ENCODE peak calls at places on chromosomes 11 and 22, in ten cellular contexts. One of them, this sample, is unnamed.

GRCh38 chr11:110986016-110986415 is 259.5 kb upstream of the POU2AF2 start:
- DNase-seq in bronchial epithelial cell: no peak
- DNase-seq in mesenchymal stem cell: no peak
- DNase-seq in naive thymus-derived CD4-positive, alpha-beta T cell: no peak
- DNase-seq in CD4-positive, CD25-positive, alpha-beta regulatory T cell: no peak
- DNase-seq in PC-3: no peak
- DNase-seq in GM23338: no peak
- DNase-seq in mucosa of descending colon: no peak
- DNase-seq in cardiac muscle cell: no peak
- DNase-seq in neural progenitor cell: no peak
- DNase-seq in this sample: no peak

GRCh38 chr11:8959546-8960166 is 4.6 kb downstream of the TMEM9B start:
- DNase-seq in bronchial epithelial cell: peak; percentile 79
- DNase-seq in mesenchymal stem cell: peak; percentile 85
- DNase-seq in naive thymus-derived CD4-positive, alpha-beta T cell: peak; percentile 29
- DNase-seq in CD4-positive, CD25-positive, alpha-beta regulatory T cell: no peak
- DNase-seq in PC-3: peak; percentile 73
- DNase-seq in GM23338: peak; percentile 91
- DNase-seq in mucosa of descending colon: no peak
- DNase-seq in cardiac muscle cell: peak; percentile 71
- DNase-seq in neural progenitor cell: peak; percentile 83
- DNase-seq in this sample: peak; percentile 87

GRCh38 chr11:15650105-15650938 is 535.6 kb downstream of the INSC start:
- DNase-seq in bronchial epithelial cell: peak; percentile 68
- DNase-seq in mesenchymal stem cell: peak; percentile 95
- DNase-seq in naive thymus-derived CD4-positive, alpha-beta T cell: peak; percentile 59
- DNase-seq in CD4-positive, CD25-positive, alpha-beta regulatory T cell: peak; percentile 10
- DNase-seq in PC-3: peak; percentile 86
- DNase-seq in GM23338: peak; percentile 93
- DNase-seq in mucosa of descending colon: peak; percentile 97
- DNase-seq in cardiac muscle cell: peak; percentile 95
- DNase-seq in neural progenitor cell: peak; percentile 98
- DNase-seq in this sample: peak; percentile 88

GRCh38 chr22:31739795-31740201 is 10.1 kb downstream of the PRR14L start:
- DNase-seq in bronchial epithelial cell: no peak
- DNase-seq in mesenchymal stem cell: peak; percentile 38
- DNase-seq in naive thymus-derived CD4-positive, alpha-beta T cell: no peak
- DNase-seq in CD4-positive, CD25-positive, alpha-beta regulatory T cell: no peak
- DNase-seq in PC-3: no peak
- DNase-seq in GM23338: no peak
- DNase-seq in mucosa of descending colon: no peak
- DNase-seq in cardiac muscle cell: no peak
- DNase-seq in neural progenitor cell: no peak
- DNase-seq in this sample: no peak

GRCh38 chr11:132969892-132970291 is 562.4 kb downstream of the OPCML start:
- DNase-seq in bronchial epithelial cell: no peak
- DNase-seq in mesenchymal stem cell: no peak
- DNase-seq in naive thymus-derived CD4-positive, alpha-beta T cell: no peak
- DNase-seq in CD4-positive, CD25-positive, alpha-beta regulatory T cell: no peak
- DNase-seq in PC-3: no peak
- DNase-seq in GM23338: no peak
- DNase-seq in mucosa of descending colon: no peak
- DNase-seq in cardiac muscle cell: no peak
- DNase-seq in neural progenitor cell: no peak
- DNase-seq in this sample: no peak

GRCh38 chr11:85627998-85628770 is at the start of gene TMEM126B:
- DNase-seq in bronchial epithelial cell: peak; percentile 93
- DNase-seq in mesenchymal stem cell: peak; percentile 98
- DNase-seq in naive thymus-derived CD4-positive, alpha-beta T cell: peak; percentile 94
- DNase-seq in CD4-positive, CD25-positive, alpha-beta regulatory T cell: peak; percentile 95
- DNase-seq in PC-3: peak; percentile 99
- DNase-seq in GM23338: peak; percentile 100
- DNase-seq in mucosa of descending colon: peak; percentile 98
- DNase-seq in cardiac muscle cell: peak; percentile 99
- DNase-seq in neural progenitor cell: peak; percentile 99
- DNase-seq in this sample: peak; percentile 96

GRCh38 chr11:86068138-86068861 is 584 bp downstream of the PICALM start:
- DNase-seq in bronchial epithelial cell: peak; percentile 25
- DNase-seq in mesenchymal stem cell: peak; percentile 35
- DNase-seq in naive thymus-derived CD4-positive, alpha-beta T cell: peak; percentile 32
- DNase-seq in CD4-positive, CD25-positive, alpha-beta regulatory T cell: peak; percentile 29
- DNase-seq in PC-3: peak; percentile 6
- DNase-seq in GM23338: peak; percentile 52
- DNase-seq in mucosa of descending colon: no peak
- DNase-seq in cardiac muscle cell: peak; percentile 43
- DNase-seq in neural progenitor cell: peak; percentile 65
- DNase-seq in this sample: peak; percentile 56

GRCh38 chr11:126465573-126466287 is 110.2 kb downstream of the ST3GAL4 start:
- DNase-seq in bronchial epithelial cell: no peak
- DNase-seq in mesenchymal stem cell: no peak
- DNase-seq in naive thymus-derived CD4-positive, alpha-beta T cell: peak; percentile 19
- DNase-seq in CD4-positive, CD25-positive, alpha-beta regulatory T cell: no peak
- DNase-seq in PC-3: no peak
- DNase-seq in GM23338: no peak
- DNase-seq in mucosa of descending colon: no peak
- DNase-seq in cardiac muscle cell: no peak
- DNase-seq in neural progenitor cell: no peak
- DNase-seq in this sample: peak; percentile 68

GRCh38 chr11:102522332-102523207 is 8.0 kb downstream of the MMP7 start:
- DNase-seq in bronchial epithelial cell: no peak
- DNase-seq in mesenchymal stem cell: no peak
- DNase-seq in naive thymus-derived CD4-positive, alpha-beta T cell: no peak
- DNase-seq in CD4-positive, CD25-positive, alpha-beta regulatory T cell: no peak
- DNase-seq in PC-3: no peak
- DNase-seq in GM23338: no peak
- DNase-seq in mucosa of descending colon: no peak
- DNase-seq in cardiac muscle cell: no peak
- DNase-seq in neural progenitor cell: no peak
- DNase-seq in this sample: no peak

GRCh38 chr11:9037963-9038362 is 34.2 kb upstream of the NRIP3 start:
- DNase-seq in bronchial epithelial cell: no peak
- DNase-seq in mesenchymal stem cell: peak; percentile 59
- DNase-seq in naive thymus-derived CD4-positive, alpha-beta T cell: no peak
- DNase-seq in CD4-positive, CD25-positive, alpha-beta regulatory T cell: no peak
- DNase-seq in PC-3: no peak
- DNase-seq in GM23338: no peak
- DNase-seq in mucosa of descending colon: no peak
- DNase-seq in cardiac muscle cell: no peak
- DNase-seq in neural progenitor cell: no peak
- DNase-seq in this sample: no peak

GRCh38 chr11:2314525-2315394 is 12.9 kb downstream of the TSPAN32 start:
- DNase-seq in bronchial epithelial cell: no peak
- DNase-seq in mesenchymal stem cell: peak; percentile 13
- DNase-seq in naive thymus-derived CD4-positive, alpha-beta T cell: no peak
- DNase-seq in CD4-positive, CD25-positive, alpha-beta regulatory T cell: no peak
- DNase-seq in PC-3: no peak
- DNase-seq in GM23338: no peak
- DNase-seq in mucosa of descending colon: peak; percentile 71
- DNase-seq in cardiac muscle cell: peak; percentile 87
- DNase-seq in neural progenitor cell: no peak
- DNase-seq in this sample: no peak

GRCh38 chr11:130994043-130994442 is 77.8 kb upstream of the SNX19 start:
- DNase-seq in bronchial epithelial cell: no peak
- DNase-seq in mesenchymal stem cell: no peak
- DNase-seq in naive thymus-derived CD4-positive, alpha-beta T cell: no peak
- DNase-seq in CD4-positive, CD25-positive, alpha-beta regulatory T cell: no peak
- DNase-seq in PC-3: no peak
- DNase-seq in GM23338: no peak
- DNase-seq in mucosa of descending colon: no peak
- DNase-seq in cardiac muscle cell: no peak
- DNase-seq in neural progenitor cell: no peak
- DNase-seq in this sample: no peak

GRCh38 chr11:129959687-129960086 is 42.9 kb downstream of the PRDM10 start:
- DNase-seq in bronchial epithelial cell: no peak
- DNase-seq in mesenchymal stem cell: no peak
- DNase-seq in naive thymus-derived CD4-positive, alpha-beta T cell: no peak
- DNase-seq in CD4-positive, CD25-positive, alpha-beta regulatory T cell: no peak
- DNase-seq in PC-3: no peak
- DNase-seq in GM23338: no peak
- DNase-seq in mucosa of descending colon: no peak
- DNase-seq in cardiac muscle cell: no peak
- DNase-seq in neural progenitor cell: no peak
- DNase-seq in this sample: no peak

GRCh38 chr11:71383461-71383860 is 64.7 kb downstream of the DHCR7 start:
- DNase-seq in bronchial epithelial cell: no peak
- DNase-seq in mesenchymal stem cell: no peak
- DNase-seq in naive thymus-derived CD4-positive, alpha-beta T cell: no peak
- DNase-seq in CD4-positive, CD25-positive, alpha-beta regulatory T cell: no peak
- DNase-seq in PC-3: no peak
- DNase-seq in GM23338: no peak
- DNase-seq in mucosa of descending colon: no peak
- DNase-seq in cardiac muscle cell: no peak
- DNase-seq in neural progenitor cell: no peak
- DNase-seq in this sample: peak; percentile 68

GRCh38 chr22:45971389-45972028 is 5.5 kb downstream of the WNT7B start:
- DNase-seq in bronchial epithelial cell: no peak
- DNase-seq in mesenchymal stem cell: peak; percentile 14
- DNase-seq in naive thymus-derived CD4-positive, alpha-beta T cell: no peak
- DNase-seq in CD4-positive, CD25-positive, alpha-beta regulatory T cell: no peak
- DNase-seq in PC-3: no peak
- DNase-seq in GM23338: peak; percentile 56
- DNase-seq in mucosa of descending colon: no peak
- DNase-seq in cardiac muscle cell: no peak
- DNase-seq in neural progenitor cell: peak; percentile 55
- DNase-seq in this sample: no peak

GRCh38 chr11:13949876-13950275 is 12.6 kb upstream of the SPON1 start:
- DNase-seq in bronchial epithelial cell: peak; percentile 14
- DNase-seq in mesenchymal stem cell: no peak
- DNase-seq in naive thymus-derived CD4-positive, alpha-beta T cell: no peak
- DNase-seq in CD4-positive, CD25-positive, alpha-beta regulatory T cell: no peak
- DNase-seq in PC-3: peak; percentile 18
- DNase-seq in GM23338: no peak
- DNase-seq in mucosa of descending colon: no peak
- DNase-seq in cardiac muscle cell: no peak
- DNase-seq in neural progenitor cell: no peak
- DNase-seq in this sample: no peak

GRCh38 chr22:19576460-19577421 is 52.5 kb upstream of the CLDN5 start:
- DNase-seq in bronchial epithelial cell: peak; percentile 84
- DNase-seq in mesenchymal stem cell: peak; percentile 74
- DNase-seq in naive thymus-derived CD4-positive, alpha-beta T cell: peak; percentile 11
- DNase-seq in CD4-positive, CD25-positive, alpha-beta regulatory T cell: no peak
- DNase-seq in PC-3: peak; percentile 56
- DNase-seq in GM23338: peak; percentile 33
- DNase-seq in mucosa of descending colon: no peak
- DNase-seq in cardiac muscle cell: no peak
- DNase-seq in neural progenitor cell: peak; percentile 27
- DNase-seq in this sample: peak; percentile 38

GRCh38 chr11:19701421-19701820 is 11.2 kb upstream of the NAV2 start:
- DNase-seq in bronchial epithelial cell: no peak
- DNase-seq in mesenchymal stem cell: no peak
- DNase-seq in naive thymus-derived CD4-positive, alpha-beta T cell: no peak
- DNase-seq in CD4-positive, CD25-positive, alpha-beta regulatory T cell: no peak
- DNase-seq in PC-3: no peak
- DNase-seq in GM23338: no peak
- DNase-seq in mucosa of descending colon: no peak
- DNase-seq in cardiac muscle cell: no peak
- DNase-seq in neural progenitor cell: no peak
- DNase-seq in this sample: no peak

GRCh38 chr11:45900916-45901617 is 6.0 kb downstream of the FREY1 start:
- DNase-seq in bronchial epithelial cell: no peak
- DNase-seq in mesenchymal stem cell: no peak
- DNase-seq in naive thymus-derived CD4-positive, alpha-beta T cell: no peak
- DNase-seq in CD4-positive, CD25-positive, alpha-beta regulatory T cell: no peak
- DNase-seq in PC-3: no peak
- DNase-seq in GM23338: peak; percentile 34
- DNase-seq in mucosa of descending colon: no peak
- DNase-seq in cardiac muscle cell: no peak
- DNase-seq in neural progenitor cell: peak; percentile 48
- DNase-seq in this sample: no peak

GRCh38 chr11:78081583-78081982 is 1.9 kb upstream of the NDUFC2 start:
- DNase-seq in bronchial epithelial cell: no peak
- DNase-seq in mesenchymal stem cell: no peak
- DNase-seq in naive thymus-derived CD4-positive, alpha-beta T cell: no peak
- DNase-seq in CD4-positive, CD25-positive, alpha-beta regulatory T cell: no peak
- DNase-seq in PC-3: no peak
- DNase-seq in GM23338: no peak
- DNase-seq in mucosa of descending colon: no peak
- DNase-seq in cardiac muscle cell: no peak
- DNase-seq in neural progenitor cell: no peak
- DNase-seq in this sample: no peak
- H3K4me3 ChIP-seq in bronchial epithelial cell: no peak overlapping the region
- H3K4me3 ChIP-seq in mesenchymal stem cell: no peak overlapping the region
- H3K4me3 ChIP-seq in naive thymus-derived CD4-positive, alpha-beta T cell: no peak overlapping the region
- H3K4me3 ChIP-seq in CD4-positive, CD25-positive, alpha-beta regulatory T cell: no peak overlapping the region
- H3K4me3 ChIP-seq in PC-3: no peak overlapping the region
- H3K4me3 ChIP-seq in GM23338: no peak overlapping the region
- H3K4me3 ChIP-seq in mucosa of descending colon: no peak overlapping the region
- H3K4me3 ChIP-seq in cardiac muscle cell: no peak overlapping the region
- H3K4me3 ChIP-seq in neural progenitor cell: no peak overlapping the region
- H3K4me3 ChIP-seq in this sample: no peak overlapping the region

DNA sequence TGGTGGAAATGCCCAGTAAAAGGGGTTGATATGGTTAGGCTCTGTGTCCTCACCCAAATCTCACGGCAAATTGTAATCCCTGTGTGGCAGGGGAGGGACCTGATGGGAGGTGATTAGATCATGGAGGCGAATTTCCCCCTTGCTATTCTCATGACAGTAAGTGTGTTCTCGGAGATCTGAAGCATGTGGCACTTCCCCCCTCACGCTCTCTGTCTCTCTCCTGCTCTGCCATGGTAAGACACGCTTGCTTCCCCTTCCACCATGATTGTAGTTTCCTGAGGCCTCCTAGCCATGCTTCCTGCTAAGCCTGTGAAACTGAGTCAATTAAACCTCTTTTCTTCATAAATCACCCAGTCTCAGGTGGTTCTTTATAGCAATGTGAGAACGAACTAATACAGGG is 37.4 kb downstream of the PACSIN2 start:
- DNase-seq in bronchial epithelial cell: no peak
- DNase-seq in mesenchymal stem cell: no peak
- DNase-seq in naive thymus-derived CD4-positive, alpha-beta T cell: no peak
- DNase-seq in CD4-positive, CD25-positive, alpha-beta regulatory T cell: no peak
- DNase-seq in PC-3: no peak
- DNase-seq in GM23338: no peak
- DNase-seq in mucosa of descending colon: no peak
- DNase-seq in cardiac muscle cell: no peak
- DNase-seq in neural progenitor cell: no peak
- DNase-seq in this sample: no peak
- H3K4me3 ChIP-seq in bronchial epithelial cell: no peak overlapping the region
- H3K4me3 ChIP-seq in mesenchymal stem cell: no peak overlapping the region
- H3K4me3 ChIP-seq in naive thymus-derived CD4-positive, alpha-beta T cell: no peak overlapping the region
- H3K4me3 ChIP-seq in CD4-positive, CD25-positive, alpha-beta regulatory T cell: no peak overlapping the region
- H3K4me3 ChIP-seq in PC-3: no peak overlapping the region
- H3K4me3 ChIP-seq in GM23338: no peak overlapping the region
- H3K4me3 ChIP-seq in mucosa of descending colon: no peak overlapping the region
- H3K4me3 ChIP-seq in cardiac muscle cell: no peak overlapping the region
- H3K4me3 ChIP-seq in neural progenitor cell: no peak overlapping the region
- H3K4me3 ChIP-seq in this sample: no peak overlapping the region

GRCh38 chr22:36606659-36607058 is 77.7 kb upstream of the EIF3D start:
- DNase-seq in bronchial epithelial cell: no peak
- DNase-seq in mesenchymal stem cell: no peak
- DNase-seq in naive thymus-derived CD4-positive, alpha-beta T cell: no peak
- DNase-seq in CD4-positive, CD25-positive, alpha-beta regulatory T cell: no peak
- DNase-seq in PC-3: no peak
- DNase-seq in GM23338: no peak
- DNase-seq in mucosa of descending colon: no peak
- DNase-seq in cardiac muscle cell: no peak
- DNase-seq in neural progenitor cell: no peak
- DNase-seq in this sample: no peak
- H3K4me3 ChIP-seq in bronchial epithelial cell: no peak overlapping the region
- H3K4me3 ChIP-seq in mesenchymal stem cell: no peak overlapping the region
- H3K4me3 ChIP-seq in naive thymus-derived CD4-positive, alpha-beta T cell: no peak overlapping the region
- H3K4me3 ChIP-seq in CD4-positive, CD25-positive, alpha-beta regulatory T cell: no peak overlapping the region
- H3K4me3 ChIP-seq in PC-3: no peak overlapping the region
- H3K4me3 ChIP-seq in GM23338: no peak overlapping the region
- H3K4me3 ChIP-seq in mucosa of descending colon: no peak overlapping the region
- H3K4me3 ChIP-seq in cardiac muscle cell: no peak overlapping the region
- H3K4me3 ChIP-seq in neural progenitor cell: no peak overlapping the region
- H3K4me3 ChIP-seq in this sample: no peak overlapping the region

GRCh38 chr11:61610905-61611304 is 30.0 kb upstream of the SYT7 start:
- DNase-seq in bronchial epithelial cell: no peak
- DNase-seq in mesenchymal stem cell: no peak
- DNase-seq in naive thymus-derived CD4-positive, alpha-beta T cell: no peak
- DNase-seq in CD4-positive, CD25-positive, alpha-beta regulatory T cell: no peak
- DNase-seq in PC-3: no peak
- DNase-seq in GM23338: no peak
- DNase-seq in mucosa of descending colon: no peak
- DNase-seq in cardiac muscle cell: no peak
- DNase-seq in neural progenitor cell: no peak
- DNase-seq in this sample: no peak
- H3K4me3 ChIP-seq in bronchial epithelial cell: no peak overlapping the region
- H3K4me3 ChIP-seq in mesenchymal stem cell: no peak overlapping the region
- H3K4me3 ChIP-seq in naive thymus-derived CD4-positive, alpha-beta T cell: no peak overlapping the region
- H3K4me3 ChIP-seq in CD4-positive, CD25-positive, alpha-beta regulatory T cell: no peak overlapping the region
- H3K4me3 ChIP-seq in PC-3: no peak overlapping the region
- H3K4me3 ChIP-seq in GM23338: no peak overlapping the region
- H3K4me3 ChIP-seq in mucosa of descending colon: no peak overlapping the region
- H3K4me3 ChIP-seq in cardiac muscle cell: no peak overlapping the region
- H3K4me3 ChIP-seq in neural progenitor cell: no peak overlapping the region
- H3K4me3 ChIP-seq in this sample: no peak overlapping the region